ENCODE peak calls at places on chromosome 19, in six cellular contexts. R, N, K, Q, L and D are unnamed samples.

GRCh38 chr19:58572818-58573657 is at the start of gene MZF1:
- DNase-seq in N (peak; percentile 100), L (peak; percentile 100), Q (peak; percentile 100), K (peak; percentile 100), R (peak; percentile 100), D (peak; percentile 100)

GRCh38 chr19:42042455-42043170 is 27.4 kb downstream of the GRIK5 start:
- DNase-seq in K (no peak), R (no peak), Q (no peak), N (no peak), L (no peak), D (no peak)

GRCh38 chr19:18507021-18507726 is 14.7 kb downstream of the ELL start:
- DNase-seq in N (no peak), L (peak; percentile 56), K (no peak), Q (peak; percentile 55), R (peak; percentile 79), D (no peak)

GRCh38 chr19:21569497-21569870 is 64.1 kb downstream of the ZNF429 start:
- DNase-seq in N (no peak), L (no peak), R (no peak), Q (no peak), K (peak; percentile 67), D (no peak)

GRCh38 chr19:14149509-14149994 is 13.2 kb upstream of the ASF1B start:
- DNase-seq in N (no peak), Q (peak; percentile 80), K (peak; percentile 56), L (peak; percentile 78), R (no peak), D (no peak)

GRCh38 chr19:55686311-55687050 is 11.5 kb downstream of the EPN1 start:
- DNase-seq in L (no peak), Q (no peak), R (no peak), N (no peak), K (no peak), D (no peak)

GRCh38 chr19:48614436-48615144 is at the start of gene FAM83E:
- DNase-seq in L (no peak), Q (no peak), K (no peak), R (no peak), N (no peak), D (no peak)

GRCh38 chr19:47644743-47645499 is 36.0 kb downstream of the BICRA start:
- DNase-seq in R (no peak), Q (no peak), L (no peak), K (no peak), N (no peak), D (no peak)

GRCh38 chr19:53424968-53425597 is 6.7 kb upstream of the ZNF761 start:
- DNase-seq in R (peak; percentile 36), K (peak; percentile 80), N (peak; percentile 65), Q (peak; percentile 70), L (peak; percentile 68), D (peak; percentile 16)

GRCh38 chr19:3554254-3555083 is 2.9 kb downstream of the MFSD12 start:
- DNase-seq in R (no peak), Q (no peak), K (no peak), L (no peak), N (no peak), D (no peak)

GRCh38 chr19:42184401-42184861 is 33.0 kb downstream of the DEDD2 start:
- DNase-seq in L (peak; percentile 95), K (peak; percentile 90), R (no peak), Q (peak; percentile 80), N (peak; percentile 81), D (no peak)

GRCh38 chr19:51402117-51402516 is 11.7 kb upstream of the C19orf84 start:
- DNase-seq in N (no peak), Q (no peak), R (no peak), L (no peak), K (no peak), D (no peak)

GRCh38 chr19:51410950-51411748 is 6.3 kb downstream of the SIGLEC10 start:
- DNase-seq in Q (no peak), R (no peak), L (no peak), K (no peak), N (no peak), D (no peak)

DNA sequence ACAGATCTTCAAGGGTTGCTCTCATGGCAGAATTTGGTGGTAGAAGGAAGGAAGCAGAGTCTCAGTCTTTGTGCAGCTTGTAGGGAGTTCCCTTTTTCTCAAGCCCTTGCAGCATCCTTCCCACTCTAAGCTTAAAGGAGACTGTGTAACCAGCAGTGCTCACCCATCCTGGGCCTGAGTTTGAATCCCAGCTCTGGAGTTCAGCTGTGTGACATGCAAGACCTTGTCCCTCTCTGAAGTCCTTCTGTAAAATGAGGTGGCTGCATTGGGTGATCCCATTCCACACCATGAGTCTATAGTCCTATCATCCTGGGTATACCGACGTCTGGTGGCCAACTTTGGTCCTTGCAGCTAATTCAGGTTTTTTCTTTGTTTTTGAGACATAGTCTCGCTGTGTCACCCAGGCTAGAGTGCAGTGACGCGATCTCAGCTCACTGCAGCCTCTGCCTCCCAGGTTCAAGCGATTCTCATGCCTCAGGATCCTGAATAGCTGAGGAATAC is 9.8 kb downstream of the SIGLEC10 start:
- DNase-seq in R (no peak), N (peak; percentile 17), Q (no peak), L (peak; percentile 22), K (peak; percentile 56), D (no peak)
- TF ChIP-seq CTCF in R (peak; percentile 23), N (peak; percentile 30), Q (peak; percentile 23), L (peak; percentile 52), K (peak; percentile 66), D (peak; percentile 79)

GRCh38 chr19:39995794-39996193 is 1.1 kb upstream of the ZNF546 start:
- DNase-seq in R (no peak), Q (no peak), K (no peak), N (no peak), L (peak; percentile 18), D (no peak)
- H3K4me3 ChIP-seq in R (peak overlapping the region; percentile 61), Q (peak overlapping the region; percentile 96), K (peak overlapping the region; percentile 84), N (no peak overlapping the region), L (peak overlapping the region; percentile 91), D (peak overlapping the region; percentile 79)

DNA sequence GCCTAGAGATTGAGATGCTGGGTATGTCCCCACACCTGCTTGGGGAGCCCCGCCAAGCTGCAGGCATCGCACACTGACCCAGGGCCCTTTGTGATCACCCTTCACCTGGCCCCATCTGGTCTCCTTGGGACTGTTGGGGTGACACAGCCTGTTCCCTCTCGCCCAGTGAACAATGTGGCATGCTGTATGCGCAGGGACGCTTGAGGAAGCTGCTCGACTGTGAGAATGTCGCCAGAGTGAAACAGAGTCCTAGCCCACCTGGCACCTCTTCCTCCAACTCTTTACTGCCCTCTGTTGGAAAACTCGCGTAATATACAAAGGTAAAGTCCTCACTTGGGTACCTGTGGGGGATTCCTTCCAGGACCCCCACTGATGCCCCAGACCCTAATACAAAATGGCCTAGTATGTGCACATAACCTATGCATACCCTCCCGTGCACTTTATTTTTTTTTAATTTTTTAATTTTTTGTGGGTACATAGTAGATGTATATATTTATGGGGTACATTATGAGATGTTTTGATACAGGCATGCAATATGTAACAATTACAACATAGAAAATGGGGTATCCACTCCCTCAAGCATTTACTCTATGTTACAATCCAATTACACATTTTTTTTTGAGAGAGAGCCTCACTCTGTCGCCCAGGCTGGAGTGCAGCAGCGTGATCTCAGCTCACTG is 9.0 kb downstream of the BLOC1S3 start:
- DNase-seq in Q (no peak), K (no peak), L (no peak), N (no peak), R (no peak), D (no peak)
- TF ChIP-seq CTCF in Q (peak; percentile 52), K (peak; percentile 62), L (peak; percentile 53), N (peak; percentile 40), R (peak; percentile 29), D (peak; percentile 77)

GRCh38 chr19:12997225-12997966 is 2.1 kb downstream of the NFIX start:
- DNase-seq in K (no peak), N (no peak), L (no peak), Q (no peak), R (no peak), D (no peak)
- H3K4me3 ChIP-seq in K (peak overlapping the region; percentile 86), N (peak overlapping the region; percentile 93), L (peak overlapping the region; percentile 93), Q (peak overlapping the region; percentile 95), R (peak overlapping the region; percentile 86), D (no peak overlapping the region)

GRCh38 chr19:10818306-10819123 is 17.5 kb downstream of the TMED1 start:
- DNase-seq in K (no peak), N (no peak), L (no peak), Q (no peak), R (no peak), D (no peak)

GRCh38 chr19:10817291-10818038 is 18.5 kb downstream of the TMED1 start:
- DNase-seq in N (peak; percentile 98), L (peak; percentile 96), K (peak; percentile 86), Q (peak; percentile 83), R (no peak), D (no peak)

GRCh38 chr19:10819124-10820060 is 16.6 kb downstream of the TMED1 start:
- DNase-seq in L (no peak), R (no peak), Q (no peak), K (no peak), N (no peak), D (no peak)

GRCh38 chr19:10816691-10817090 is 19.3 kb downstream of the TMED1 start:
- DNase-seq in N (no peak), L (no peak), Q (no peak), R (no peak), K (no peak), D (no peak)

GRCh38 chr19:10820173-10820572 is 15.8 kb downstream of the TMED1 start:
- DNase-seq in L (no peak), R (no peak), N (no peak), K (peak; percentile 21), Q (no peak), D (no peak)
- TF ChIP-seq CTCF in L (peak; percentile 21), R (peak; percentile 5), N (peak; percentile 31), K (peak; percentile 29), Q (peak; percentile 10), D (peak; percentile 48)